ENCODE peak calls at places on chromosomes 6 and 20, in seven cellular contexts. U, I, O, E, F, Y and B are unnamed samples.
A peak's percentile ranks its signal among the peaks of the same experiment; 100 is the strongest.

GRCh38 chr6:75094614-75095321 is 111.1 kb downstream of the COL12A1 start:
- DNase-seq in U (peak; percentile 67), I (no peak), O (no peak), E (no peak), F (no peak), Y (peak; percentile 85), B (peak; percentile 96)

GRCh38 chr20:41178904-41179432 is 41.6 kb downstream of the PLCG1 start:
- DNase-seq in U (no peak), I (no peak), O (peak; percentile 24), E (peak; percentile 54), F (no peak), Y (no peak), B (peak; percentile 41)

GRCh38 chr6:29965873-29966601 is 23.7 kb downstream of the HLA-A start:
- DNase-seq in U (peak; percentile 59), I (peak; percentile 58), O (peak; percentile 92), E (peak; percentile 91), F (peak; percentile 86), Y (no peak), B (peak; percentile 60)

GRCh38 chr6:30741789-30742315 is 635 bp downstream of the FLOT1 start:
- DNase-seq in U (peak; percentile 24), I (no peak), O (no peak), E (peak; percentile 80), F (no peak), Y (no peak), B (no peak)

GRCh38 chr20:5212897-5213296 is 86.1 kb downstream of the CDS2 start:
- DNase-seq in U (no peak), I (no peak), O (no peak), E (no peak), F (no peak), Y (no peak), B (no peak)

GRCh38 chr6:16334671-16335070 is 96.3 kb downstream of the GMPR start:
- DNase-seq in U (peak; percentile 97), I (peak; percentile 91), O (no peak), E (no peak), F (peak; percentile 76), Y (peak; percentile 89), B (peak; percentile 74)

GRCh38 chr20:43372051-43372450 is 85.6 kb upstream of the SRSF6 start:
- DNase-seq in U (no peak), I (no peak), O (no peak), E (no peak), F (no peak), Y (no peak), B (no peak)

GRCh38 chr6:143784316-143784715 is 58.8 kb upstream of the LTV1 start:
- DNase-seq in U (no peak), I (no peak), O (no peak), E (no peak), F (no peak), Y (no peak), B (no peak)

GRCh38 chr20:62925420-62926228 is 681 bp downstream of the DIDO1 start:
- DNase-seq in U (peak; percentile 71), I (no peak), O (peak; percentile 45), E (peak; percentile 90), F (peak; percentile 41), Y (no peak), B (peak; percentile 20)

GRCh38 chr20:36950432-36951197 is 893 bp downstream of the SAMHD1 start:
- DNase-seq in U (peak; percentile 67), I (no peak), O (peak; percentile 28), E (no peak), F (peak; percentile 41), Y (peak; percentile 2), B (no peak)

GRCh38 chr20:57420571-57421257 is 29.5 kb downstream of the RBM38 start:
- DNase-seq in U (no peak), I (no peak), O (no peak), E (peak; percentile 63), F (no peak), Y (no peak), B (no peak)

GRCh38 chr6:44569931-44570385 is 182.5 kb downstream of the CDC5L start:
- DNase-seq in U (peak; percentile 63), I (no peak), O (no peak), E (peak; percentile 72), F (peak; percentile 44), Y (no peak), B (peak; percentile 61)

GRCh38 chr6:103036846-103037245 is 1643.3 kb downstream of the GRIK2 start:
- DNase-seq in U (no peak), I (no peak), O (no peak), E (no peak), F (no peak), Y (no peak), B (no peak)

GRCh38 chr6:133978896-133979240 is 25.8 kb downstream of the TBPL1 start:
- DNase-seq in U (no peak), I (peak; percentile 59), O (no peak), E (no peak), F (no peak), Y (no peak), B (no peak)

GRCh38 chr20:21289651-21290050 is 13.5 kb upstream of the XRN2 start:
- DNase-seq in U (peak; percentile 30), I (peak; percentile 7), O (no peak), E (no peak), F (no peak), Y (no peak), B (no peak)

GRCh38 chr6:47188588-47189021 is 121.1 kb downstream of the TNFRSF21 start:
- DNase-seq in U (peak; percentile 75), I (peak; percentile 100), O (peak; percentile 39), E (no peak), F (no peak), Y (peak; percentile 59), B (peak; percentile 68)

GRCh38 chr20:51528263-51529026 is 14.1 kb downstream of the NFATC2 start:
- DNase-seq in U (no peak), I (no peak), O (no peak), E (no peak), F (no peak), Y (no peak), B (no peak)

GRCh38 chr20:38209054-38209675 is 44.1 kb upstream of the TGM2 start:
- DNase-seq in U (no peak), I (no peak), O (no peak), E (no peak), F (peak; percentile 37), Y (no peak), B (no peak)

GRCh38 chr6:149934249-149935156 is 7.3 kb upstream of the ULBP2 start:
- DNase-seq in U (peak; percentile 86), I (peak; percentile 63), O (peak; percentile 73), E (no peak), F (peak; percentile 38), Y (peak; percentile 83), B (peak; percentile 75)

GRCh38 chr6:129280719-129281118 is 397.8 kb downstream of the LAMA2 start:
- DNase-seq in U (no peak), I (no peak), O (no peak), E (no peak), F (no peak), Y (no peak), B (no peak)

GRCh38 chr6:166705070-166705469 is 78.0 kb upstream of the RPS6KA2 start:
- DNase-seq in U (no peak), I (no peak), O (no peak), E (no peak), F (no peak), Y (no peak), B (no peak)

DNA sequence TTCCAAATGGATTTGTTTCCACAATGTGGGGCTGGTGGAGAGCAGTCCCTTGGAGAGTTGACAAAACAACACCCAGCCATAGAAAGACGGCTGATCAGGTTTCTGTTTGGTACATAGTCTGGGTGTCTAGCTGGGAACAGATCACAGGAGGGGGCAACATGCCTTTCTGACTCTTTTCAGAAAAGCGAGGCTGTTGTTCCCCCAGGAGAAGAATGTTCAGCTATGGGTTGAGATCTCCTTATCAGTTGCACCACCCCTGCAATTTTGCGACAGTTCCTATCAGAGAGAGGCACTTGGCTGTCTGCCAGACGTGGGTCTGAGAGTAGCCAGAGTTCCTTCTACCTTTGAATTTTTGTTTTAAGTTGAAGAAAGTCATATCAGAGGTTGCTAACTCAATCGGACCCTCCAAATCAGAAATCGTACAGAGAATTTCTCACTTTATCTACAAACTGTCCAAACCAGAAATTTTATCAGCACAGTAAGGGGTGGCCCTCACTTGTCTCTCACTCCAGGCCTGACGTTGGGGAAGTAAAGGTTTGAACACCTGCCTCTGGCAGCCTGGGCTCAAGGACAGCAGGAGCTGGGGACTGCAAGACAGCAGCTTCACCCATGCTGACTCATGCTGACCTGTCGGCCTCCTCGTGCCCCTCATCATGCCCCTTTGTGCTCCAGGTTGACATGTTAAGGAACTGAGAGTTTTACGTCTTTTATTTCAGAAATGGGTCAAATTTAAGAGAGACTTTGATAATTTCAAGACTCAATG is 42.2 kb downstream of the TMC2 start:
- DNase-seq in U (no peak), I (no peak), O (peak; percentile 33), E (no peak), F (no peak), Y (no peak), B (no peak)
- TF ChIP-seq CTCF in U (no peak), I (no peak), O (no peak), E (no peak), F (no peak), Y (no peak), B (no peak)

DNA sequence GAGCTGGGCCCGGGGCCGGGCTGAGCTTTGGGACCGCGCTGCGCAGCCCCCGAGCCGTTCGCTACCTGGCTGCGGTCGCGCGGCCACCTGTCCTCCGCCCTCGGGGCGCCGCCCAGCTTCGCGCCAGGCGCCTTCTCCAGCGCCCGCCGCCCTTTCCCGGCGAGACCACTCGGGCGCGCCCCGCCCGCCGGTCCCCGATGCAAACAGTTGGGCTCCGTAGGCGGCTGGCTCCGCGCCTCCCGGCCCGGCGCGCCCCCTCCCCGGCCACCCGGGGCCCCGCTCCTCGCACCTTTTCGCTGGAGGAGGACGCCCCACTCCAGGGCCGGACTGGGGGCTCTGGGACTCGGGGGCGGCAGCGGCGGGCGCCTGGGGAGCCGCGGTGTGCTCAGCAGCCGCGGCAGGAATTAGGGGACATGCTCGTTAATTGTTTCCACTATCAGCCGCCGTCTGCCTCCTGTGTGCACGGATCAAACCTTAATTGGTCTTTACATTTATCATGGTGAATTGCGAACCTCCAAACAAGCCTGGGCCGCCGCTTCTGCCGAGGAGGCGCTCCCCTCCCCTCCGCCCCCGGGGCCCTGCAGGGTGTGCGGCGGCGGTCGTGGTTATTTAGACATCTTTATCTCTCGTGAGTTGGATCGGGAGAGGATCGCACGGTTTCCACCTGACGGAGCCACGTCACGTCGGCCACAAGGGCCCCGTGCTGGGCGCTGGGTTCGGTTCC is 916 bp upstream of the CNR1 start:
- DNase-seq in U (peak; percentile 13), I (no peak), O (no peak), E (peak; percentile 82), F (no peak), Y (no peak), B (no peak)
- H3K4me3 ChIP-seq in U (no peak overlapping the region), I (peak overlapping the region; percentile 21), O (peak overlapping the region; percentile 70), E (peak overlapping the region; percentile 58), F (peak overlapping the region; percentile 68), Y (peak overlapping the region; percentile 59), B (peak overlapping the region; percentile 43)

DNA sequence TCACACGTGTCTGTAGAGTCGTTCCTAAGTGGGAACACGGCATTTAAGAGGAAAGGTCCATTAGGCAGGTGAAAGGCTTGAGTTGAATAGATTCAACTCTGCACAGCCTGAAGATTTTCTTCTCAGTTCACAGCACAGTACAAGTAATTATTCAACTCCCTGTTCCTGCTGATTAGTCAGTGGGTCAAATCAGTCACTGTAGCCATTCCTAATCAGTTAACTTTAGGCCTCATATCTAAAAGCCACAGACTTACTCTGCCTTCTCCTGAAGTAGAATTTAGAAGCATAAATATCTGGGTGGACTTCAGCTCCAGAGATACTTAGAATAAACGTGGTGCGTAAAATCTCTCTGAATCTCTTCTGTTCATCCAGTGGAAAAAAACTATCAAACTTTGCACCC is 872.4 kb downstream of the C6orf118 start:
- DNase-seq in U (no peak), I (no peak), O (no peak), E (no peak), F (no peak), Y (no peak), B (no peak)
- TF ChIP-seq CTCF in U (no peak), I (no peak), O (no peak), E (no peak), F (no peak), Y (no peak), B (no peak)

GRCh38 chr6:41683460-41684310 is 45.4 kb downstream of the MDFI start:
- DNase-seq in U (peak; percentile 88), I (peak; percentile 37), O (peak; percentile 85), E (peak; percentile 97), F (peak; percentile 83), Y (peak; percentile 44), B (peak; percentile 73)
- H3K4me3 ChIP-seq in U (peak overlapping the region; percentile 12), I (peak overlapping the region; percentile 22), O (peak overlapping the region; percentile 45), E (peak overlapping the region; percentile 39), F (peak overlapping the region; percentile 62), Y (peak overlapping the region; percentile 42), B (peak overlapping the region; percentile 25)